ENCODE peak calls at places on chromosome 20, in five cellular contexts. W is tibial nerve, T is aorta, V is psoas muscle, N is mesendoderm. M is an unnamed sample.

GRCh38 chr20:53281557-53282117 is 309.5 kb downstream of the TSHZ2 start:
- DNase-seq in W (no peak), T (no peak), V (no peak), N (peak; percentile 2), M (no peak)

GRCh38 chr20:62832951-62833391 is 16.1 kb downstream of the COL9A3 start:
- DNase-seq in W (no peak), T (no peak), V (no peak), N (no peak), M (no peak)

GRCh38 chr20:45257161-45257560 is 2.8 kb upstream of the SLPI start:
- DNase-seq in W (no peak), T (no peak), V (no peak), N (no peak), M (no peak)

GRCh38 chr20:23039136-23039875 is 4.2 kb downstream of the SSTR4 start:
- DNase-seq in W (no peak), T (no peak), V (no peak), N (no peak), M (no peak)

GRCh38 chr20:36859700-36860330 is 16.1 kb upstream of the TLDC2 start:
- DNase-seq in W (no peak), T (no peak), V (no peak), N (no peak), M (no peak)

GRCh38 chr20:41150664-41151063 is 13.3 kb downstream of the PLCG1 start:
- DNase-seq in W (no peak), T (no peak), V (peak; percentile 6), N (peak; percentile 42), M (no peak)

GRCh38 chr20:56631990-56632327 is 2.9 kb downstream of the TFAP2C start:
- DNase-seq in W (no peak), T (no peak), V (no peak), N (no peak), M (no peak)

GRCh38 chr20:35839891-35840290 is 68.1 kb downstream of the PHF20 start:
- DNase-seq in W (no peak), T (no peak), V (no peak), N (no peak), M (no peak)

GRCh38 chr20:49457444-49457843 is 25.0 kb downstream of the KCNB1 start:
- DNase-seq in W (no peak), T (no peak), V (no peak), N (peak; percentile 51), M (no peak)

GRCh38 chr20:49687595-49688567 is 25.8 kb downstream of the B4GALT5 start:
- DNase-seq in W (no peak), T (no peak), V (no peak), N (peak; percentile 69), M (no peak)

GRCh38 chr20:46210672-46211330 is 92.7 kb downstream of the CD40 start:
- DNase-seq in W (no peak), T (peak; percentile 17), V (no peak), N (peak; percentile 83), M (no peak)

GRCh38 chr20:25196701-25197120 is 1.2 kb downstream of the ENTPD6 start:
- DNase-seq in W (no peak), T (no peak), V (no peak), N (peak; percentile 29), M (no peak)

GRCh38 chr20:51910202-51911050 is 108.1 kb upstream of the SALL4 start:
- DNase-seq in W (no peak), T (no peak), V (no peak), N (peak; percentile 72), M (no peak)

GRCh38 chr20:36112112-36112511 is 42.4 kb upstream of the EPB41L1 start:
- DNase-seq in W (no peak), T (no peak), V (no peak), N (no peak), M (no peak)

GRCh38 chr20:48995599-48995998 is 50.5 kb upstream of the CSE1L start:
- DNase-seq in W (no peak), T (no peak), V (no peak), N (no peak), M (no peak)

GRCh38 chr20:47272893-47273590 is 83.5 kb downstream of the ZMYND8 start:
- DNase-seq in W (peak; percentile 96), T (no peak), V (no peak), N (peak; percentile 81), M (no peak)

GRCh38 chr20:53582574-53583351 is 10.9 kb downstream of the ZNF217 start:
- DNase-seq in W (no peak), T (no peak), V (no peak), N (peak; percentile 49), M (no peak)

GRCh38 chr20:12961725-12962124 is 47.0 kb upstream of the SPTLC3 start:
- DNase-seq in W (no peak), T (no peak), V (no peak), N (no peak), M (no peak)

GRCh38 chr20:33811763-33812672 is 870 bp downstream of the CHMP4B start:
- DNase-seq in W (peak; percentile 68), T (peak; percentile 85), V (peak; percentile 85), N (peak; percentile 46), M (no peak)

GRCh38 chr20:23002276-23002675 is 32.8 kb upstream of the SSTR4 start:
- DNase-seq in W (no peak), T (no peak), V (no peak), N (no peak), M (no peak)

GRCh38 chr20:12575352-12576095 is 433.2 kb upstream of the SPTLC3 start:
- DNase-seq in W (peak; percentile 34), T (no peak), V (peak; percentile 55), N (peak; percentile 39), M (no peak)

GRCh38 chr20:48945840-48946514 is 24.5 kb downstream of the ARFGEF2 start:
- DNase-seq in W (no peak), T (no peak), V (no peak), N (peak; percentile 58), M (no peak)

GRCh38 chr20:10531848-10532247 is 96.7 kb downstream of the SLX4IP start:
- DNase-seq in W (no peak), T (no peak), V (no peak), N (no peak), M (no peak)

GRCh38 chr20:55103188-55103587 is 627.8 kb downstream of the DOK5 start:
- DNase-seq in W (no peak), T (no peak), V (no peak), N (peak; percentile 67), M (no peak)

GRCh38 chr20:1293641-1294379 is 27.7 kb downstream of the SNPH start:
- DNase-seq in W (no peak), T (no peak), V (no peak), N (no peak), M (no peak)

GRCh38 chr20:1294497-1294896 is 28.4 kb downstream of the SNPH start:
- DNase-seq in W (no peak), T (no peak), V (no peak), N (no peak), M (no peak)

GRCh38 chr20:1287787-1288569 is 21.9 kb downstream of the SNPH start:
- DNase-seq in W (no peak), T (no peak), V (no peak), N (no peak), M (no peak)

GRCh38 chr20:1292620-1293019 is 26.5 kb downstream of the SNPH start:
- DNase-seq in W (no peak), T (no peak), V (no peak), N (no peak), M (no peak)

GRCh38 chr20:1291191-1291741 is 25.2 kb downstream of the SNPH start:
- DNase-seq in W (no peak), T (no peak), V (peak; percentile 78), N (peak; percentile 38), M (no peak)
- H3K27ac ChIP-seq in W (no peak overlapping the region), T (no peak overlapping the region), V (peak overlapping the region; percentile 55), N (no peak overlapping the region), M (no peak overlapping the region)

DNA sequence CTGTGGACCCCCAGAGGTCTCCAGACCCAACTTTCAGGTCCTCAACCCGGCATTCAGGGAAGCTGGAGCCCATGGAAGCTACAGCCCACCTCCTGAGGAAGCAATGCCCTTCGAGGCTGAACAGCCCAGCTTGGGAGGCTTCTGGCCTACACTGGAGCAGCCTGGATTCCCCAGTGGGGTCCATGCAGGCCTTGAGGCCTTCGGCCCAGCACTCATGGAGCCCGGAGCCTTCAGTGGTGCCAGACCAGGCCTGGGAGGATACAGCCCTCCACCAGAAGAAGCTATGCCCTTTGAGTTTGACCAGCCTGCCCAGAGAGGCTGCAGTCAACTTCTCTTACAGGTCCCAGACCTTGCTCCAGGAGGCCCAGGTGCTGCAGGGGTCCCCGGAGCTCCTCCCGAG is 950 bp downstream of the GNAS start:
- DNase-seq in W (no peak), T (no peak), V (no peak), N (no peak), M (no peak)
- H3K27me3 ChIP-seq in W (peaks cover 79% of the 10 kb centered on the region), T (no peaks in the 10 kb centered on the region), V (no peaks in the 10 kb centered on the region), N (peaks cover 24% of the 10 kb centered on the region), M (peaks cover 58% of the 10 kb centered on the region)

GRCh38 chr20:7383218-7383617 is 557.0 kb downstream of the HAO1 start:
- DNase-seq in W (no peak), T (no peak), V (no peak), N (no peak), M (no peak)

GRCh38 chr20:7375905-7376304 is 564.4 kb downstream of the HAO1 start:
- DNase-seq in W (no peak), T (no peak), V (no peak), N (peak; percentile 34), M (no peak)

GRCh38 chr20:7379206-7379605 is 561.1 kb downstream of the HAO1 start:
- DNase-seq in W (no peak), T (no peak), V (no peak), N (no peak), M (no peak)

DNA sequence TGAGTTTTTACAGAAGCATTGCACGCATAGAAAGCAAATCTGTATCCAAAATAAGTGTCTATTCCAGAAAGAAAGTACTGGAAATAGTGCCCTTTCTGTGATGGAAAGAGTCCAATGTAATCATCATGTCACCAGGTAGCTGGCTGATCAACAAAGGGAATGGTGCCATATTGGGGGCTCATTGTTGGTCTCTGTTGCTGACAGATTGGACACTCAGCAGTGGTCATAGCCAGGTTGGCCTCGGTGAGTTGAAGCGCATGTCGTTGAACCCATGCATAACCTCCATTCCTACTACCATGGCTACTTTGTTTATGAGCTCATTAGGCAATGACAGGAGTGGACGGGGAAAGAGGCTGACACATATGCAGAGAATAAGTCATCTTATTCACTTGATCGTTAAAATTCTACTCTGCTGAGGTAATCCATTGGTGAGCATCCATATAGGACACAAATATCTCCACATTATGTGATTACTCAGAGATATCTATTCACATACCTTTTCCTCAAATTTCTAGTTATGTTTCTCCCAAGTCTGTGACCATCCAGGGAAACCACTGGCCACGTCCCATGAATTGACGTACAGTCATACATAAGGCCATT is 560.5 kb downstream of the HAO1 start:
- DNase-seq in W (no peak), T (no peak), V (no peak), N (no peak), M (no peak)
- H3K27ac ChIP-seq in W (no peak overlapping the region), T (no peak overlapping the region), V (no peak overlapping the region), N (no peak overlapping the region), M (no peak overlapping the region)

DNA sequence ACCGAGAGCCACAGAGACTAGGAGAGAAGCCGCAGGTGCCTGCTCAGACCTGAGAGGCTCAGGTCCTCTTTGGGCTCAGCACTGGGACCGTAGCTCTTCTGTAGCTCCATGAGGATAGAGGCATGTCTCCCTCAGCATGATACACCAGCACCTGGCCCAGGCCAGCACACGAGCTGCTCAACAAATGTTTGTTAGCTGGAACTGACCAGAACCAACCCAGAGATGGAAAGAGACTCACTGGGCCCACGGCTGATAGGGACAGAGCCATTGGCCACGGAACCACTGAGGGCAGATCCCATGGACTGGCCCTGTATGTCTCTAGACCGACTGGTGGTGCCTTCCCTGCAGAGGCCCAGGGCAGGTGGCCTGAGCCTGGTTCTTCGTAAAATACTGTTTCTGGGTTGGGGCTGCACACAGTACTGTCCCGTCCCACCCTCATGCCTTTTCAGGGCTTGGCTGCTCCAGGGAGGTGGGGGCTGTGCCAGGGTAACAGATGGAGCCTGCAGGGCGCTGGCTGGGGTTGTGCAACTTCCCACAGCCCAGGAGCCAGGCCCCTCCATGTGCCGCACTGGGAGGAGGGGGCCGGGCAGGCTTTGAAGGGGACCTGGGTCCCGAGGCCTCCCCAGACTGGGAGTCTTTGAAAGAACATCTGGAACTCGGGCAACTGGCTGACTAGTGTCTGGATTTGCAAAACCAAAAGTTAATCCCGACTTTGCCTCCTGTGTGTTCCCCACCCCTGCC is 5.2 kb downstream of the C20orf204 start:
- DNase-seq in W (no peak), T (no peak), V (no peak), N (no peak), M (no peak)
- H3K27me3 ChIP-seq in W (peaks cover 87% of the 10 kb centered on the region), T (no peaks in the 10 kb centered on the region), V (no peaks in the 10 kb centered on the region), N (peaks cover 10% of the 10 kb centered on the region), M (peaks cover 3% of the 10 kb centered on the region)

M was measured in CD4-positive, alpha-beta T cell.